ENCODE peak calls at places on chromosomes 13 and 19, in ten cellular contexts. One of them, this sample, is unnamed.

GRCh38 chr19:11693505-11694499 is 44.9 kb downstream of the ZNF823 start:
- DNase-seq in KBM-7: peak
- DNase-seq in ovary: no peak
- DNase-seq in cardiac muscle cell: peak
- DNase-seq in activated CD8-positive, alpha-beta T cell treated with anti-CD3 and anti-CD28 coated beads for 36 hours: no peak
- DNase-seq in NCI-H460: no peak
- DNase-seq in CD8-positive, alpha-beta memory T cell: no peak
- DNase-seq in non-pigmented ciliary epithelial cell: peak
- DNase-seq in Ammon's horn: no peak
- DNase-seq in cerebellar cortex: peak
- DNase-seq in this sample: peak

GRCh38 chr19:5153601-5154128 is 184.8 kb downstream of the KDM4B start:
- DNase-seq in CD8-positive, alpha-beta memory T cell: no peak
- DNase-seq in NCI-H460: no peak
- DNase-seq in ovary: no peak
- DNase-seq in cerebellar cortex: no peak
- DNase-seq in activated CD8-positive, alpha-beta T cell treated with anti-CD3 and anti-CD28 coated beads for 36 hours: no peak
- DNase-seq in KBM-7: no peak
- DNase-seq in cardiac muscle cell: no peak
- DNase-seq in Ammon's horn: no peak
- DNase-seq in non-pigmented ciliary epithelial cell: no peak
- DNase-seq in this sample: no peak

GRCh38 chr19:47310819-47311218 is 1.2 kb downstream of the C5AR1 start:
- DNase-seq in ovary: no peak
- DNase-seq in activated CD8-positive, alpha-beta T cell treated with anti-CD3 and anti-CD28 coated beads for 36 hours: no peak
- DNase-seq in NCI-H460: peak
- DNase-seq in KBM-7: peak
- DNase-seq in CD8-positive, alpha-beta memory T cell: no peak
- DNase-seq in cerebellar cortex: no peak
- DNase-seq in cardiac muscle cell: no peak
- DNase-seq in Ammon's horn: peak
- DNase-seq in non-pigmented ciliary epithelial cell: no peak
- DNase-seq in this sample: peak

GRCh38 chr13:85974604-85975366 is 175.6 kb upstream of the SLITRK6 start:
- DNase-seq in ovary: no peak
- DNase-seq in activated CD8-positive, alpha-beta T cell treated with anti-CD3 and anti-CD28 coated beads for 36 hours: no peak
- DNase-seq in CD8-positive, alpha-beta memory T cell: no peak
- DNase-seq in cardiac muscle cell: peak
- DNase-seq in cerebellar cortex: no peak
- DNase-seq in non-pigmented ciliary epithelial cell: no peak
- DNase-seq in Ammon's horn: no peak
- DNase-seq in NCI-H460: no peak
- DNase-seq in KBM-7: no peak
- DNase-seq in this sample: peak

GRCh38 chr13:52432456-52432855 is 18.0 kb downstream of the VPS36 start:
- DNase-seq in cerebellar cortex: no peak
- DNase-seq in activated CD8-positive, alpha-beta T cell treated with anti-CD3 and anti-CD28 coated beads for 36 hours: no peak
- DNase-seq in KBM-7: no peak
- DNase-seq in ovary: no peak
- DNase-seq in CD8-positive, alpha-beta memory T cell: no peak
- DNase-seq in non-pigmented ciliary epithelial cell: no peak
- DNase-seq in Ammon's horn: no peak
- DNase-seq in cardiac muscle cell: no peak
- DNase-seq in NCI-H460: no peak
- DNase-seq in this sample: no peak

GRCh38 chr19:12967907-12968306 is 1.5 kb upstream of the DAND5 start:
- DNase-seq in cerebellar cortex: no peak
- DNase-seq in activated CD8-positive, alpha-beta T cell treated with anti-CD3 and anti-CD28 coated beads for 36 hours: no peak
- DNase-seq in NCI-H460: no peak
- DNase-seq in KBM-7: no peak
- DNase-seq in Ammon's horn: no peak
- DNase-seq in CD8-positive, alpha-beta memory T cell: no peak
- DNase-seq in ovary: no peak
- DNase-seq in cardiac muscle cell: no peak
- DNase-seq in non-pigmented ciliary epithelial cell: no peak
- DNase-seq in this sample: peak

GRCh38 chr13:21067794-21068193 is 6.4 kb upstream of the LATS2 start:
- DNase-seq in non-pigmented ciliary epithelial cell: no peak
- DNase-seq in CD8-positive, alpha-beta memory T cell: no peak
- DNase-seq in cerebellar cortex: no peak
- DNase-seq in activated CD8-positive, alpha-beta T cell treated with anti-CD3 and anti-CD28 coated beads for 36 hours: no peak
- DNase-seq in KBM-7: no peak
- DNase-seq in Ammon's horn: no peak
- DNase-seq in NCI-H460: no peak
- DNase-seq in ovary: no peak
- DNase-seq in cardiac muscle cell: no peak
- DNase-seq in this sample: no peak

GRCh38 chr13:105908581-105908980 is 626.9 kb downstream of the EFNB2 start:
- DNase-seq in CD8-positive, alpha-beta memory T cell: no peak
- DNase-seq in cardiac muscle cell: no peak
- DNase-seq in KBM-7: peak
- DNase-seq in cerebellar cortex: no peak
- DNase-seq in NCI-H460: no peak
- DNase-seq in Ammon's horn: no peak
- DNase-seq in ovary: no peak
- DNase-seq in activated CD8-positive, alpha-beta T cell treated with anti-CD3 and anti-CD28 coated beads for 36 hours: peak
- DNase-seq in non-pigmented ciliary epithelial cell: no peak
- DNase-seq in this sample: no peak

GRCh38 chr19:33406521-33407139 is 33.1 kb downstream of the CEBPG start:
- DNase-seq in activated CD8-positive, alpha-beta T cell treated with anti-CD3 and anti-CD28 coated beads for 36 hours: peak
- DNase-seq in cardiac muscle cell: peak
- DNase-seq in Ammon's horn: peak
- DNase-seq in ovary: peak
- DNase-seq in NCI-H460: peak
- DNase-seq in non-pigmented ciliary epithelial cell: no peak
- DNase-seq in KBM-7: peak
- DNase-seq in CD8-positive, alpha-beta memory T cell: peak
- DNase-seq in cerebellar cortex: peak
- DNase-seq in this sample: peak

GRCh38 chr13:82717249-82717648 is 1165.0 kb downstream of the SLITRK1 start:
- DNase-seq in NCI-H460: peak
- DNase-seq in activated CD8-positive, alpha-beta T cell treated with anti-CD3 and anti-CD28 coated beads for 36 hours: no peak
- DNase-seq in non-pigmented ciliary epithelial cell: peak
- DNase-seq in KBM-7: no peak
- DNase-seq in ovary: no peak
- DNase-seq in cerebellar cortex: no peak
- DNase-seq in CD8-positive, alpha-beta memory T cell: no peak
- DNase-seq in Ammon's horn: peak
- DNase-seq in cardiac muscle cell: no peak
- DNase-seq in this sample: peak

GRCh38 chr13:49373699-49374098 is 70.2 kb downstream of the CAB39L start:
- DNase-seq in non-pigmented ciliary epithelial cell: no peak
- DNase-seq in activated CD8-positive, alpha-beta T cell treated with anti-CD3 and anti-CD28 coated beads for 36 hours: no peak
- DNase-seq in ovary: no peak
- DNase-seq in cardiac muscle cell: peak
- DNase-seq in cerebellar cortex: no peak
- DNase-seq in NCI-H460: no peak
- DNase-seq in CD8-positive, alpha-beta memory T cell: no peak
- DNase-seq in Ammon's horn: no peak
- DNase-seq in KBM-7: no peak
- DNase-seq in this sample: no peak

GRCh38 chr19:43310221-43310620 is 40.9 kb upstream of the PSG9 start:
- DNase-seq in Ammon's horn: no peak
- DNase-seq in ovary: no peak
- DNase-seq in CD8-positive, alpha-beta memory T cell: no peak
- DNase-seq in cerebellar cortex: peak
- DNase-seq in KBM-7: no peak
- DNase-seq in non-pigmented ciliary epithelial cell: no peak
- DNase-seq in NCI-H460: no peak
- DNase-seq in cardiac muscle cell: no peak
- DNase-seq in activated CD8-positive, alpha-beta T cell treated with anti-CD3 and anti-CD28 coated beads for 36 hours: no peak
- DNase-seq in this sample: no peak

GRCh38 chr19:751501-752341 is 809 bp downstream of the MISP start:
- DNase-seq in activated CD8-positive, alpha-beta T cell treated with anti-CD3 and anti-CD28 coated beads for 36 hours: no peak
- DNase-seq in Ammon's horn: no peak
- DNase-seq in ovary: no peak
- DNase-seq in KBM-7: no peak
- DNase-seq in CD8-positive, alpha-beta memory T cell: no peak
- DNase-seq in cerebellar cortex: no peak
- DNase-seq in NCI-H460: peak
- DNase-seq in cardiac muscle cell: no peak
- DNase-seq in non-pigmented ciliary epithelial cell: no peak
- DNase-seq in this sample: peak

GRCh38 chr19:27794444-27795042 is 1418.4 kb downstream of the UQCRFS1 start:
- DNase-seq in KBM-7: peak
- DNase-seq in non-pigmented ciliary epithelial cell: no peak
- DNase-seq in cardiac muscle cell: peak
- DNase-seq in CD8-positive, alpha-beta memory T cell: no peak
- DNase-seq in Ammon's horn: no peak
- DNase-seq in cerebellar cortex: no peak
- DNase-seq in ovary: peak
- DNase-seq in activated CD8-positive, alpha-beta T cell treated with anti-CD3 and anti-CD28 coated beads for 36 hours: peak
- DNase-seq in NCI-H460: no peak
- DNase-seq in this sample: peak

GRCh38 chr13:30164141-30164540 is 143.2 kb downstream of the KATNAL1 start:
- DNase-seq in non-pigmented ciliary epithelial cell: no peak
- DNase-seq in ovary: no peak
- DNase-seq in KBM-7: no peak
- DNase-seq in CD8-positive, alpha-beta memory T cell: no peak
- DNase-seq in activated CD8-positive, alpha-beta T cell treated with anti-CD3 and anti-CD28 coated beads for 36 hours: no peak
- DNase-seq in cerebellar cortex: no peak
- DNase-seq in Ammon's horn: no peak
- DNase-seq in cardiac muscle cell: no peak
- DNase-seq in NCI-H460: no peak
- DNase-seq in this sample: no peak

GRCh38 chr13:51542358-51542972 is 41.8 kb upstream of the WDFY2 start:
- DNase-seq in CD8-positive, alpha-beta memory T cell: no peak
- DNase-seq in non-pigmented ciliary epithelial cell: no peak
- DNase-seq in cardiac muscle cell: peak
- DNase-seq in cerebellar cortex: no peak
- DNase-seq in KBM-7: no peak
- DNase-seq in ovary: no peak
- DNase-seq in Ammon's horn: peak
- DNase-seq in activated CD8-positive, alpha-beta T cell treated with anti-CD3 and anti-CD28 coated beads for 36 hours: no peak
- DNase-seq in NCI-H460: peak
- DNase-seq in this sample: no peak

This sample was measured in fibroblast of mammary gland.